ENCODE peak calls at places on chromosomes 5 and 9, in eight cellular contexts. One of them, this sample, is unnamed.

GRCh38 chr9:5688109-5688508 is 59.2 kb downstream of the RIC1 start:
- DNase-seq in hippocampal formation: no peak
- DNase-seq in HT1080: peak
- DNase-seq in HS-27A: no peak
- DNase-seq in sciatic nerve: no peak
- DNase-seq in kidney glomerular epithelial cell: peak
- DNase-seq in myocyte: peak
- DNase-seq in activated CD4-positive, alpha-beta T cell treated with anti-CD3 and anti-CD28 coated beads for 24 hours: no peak
- DNase-seq in this sample: peak

GRCh38 chr9:33372900-33373299 is 29.5 kb downstream of the AQP7 start:
- DNase-seq in hippocampal formation: no peak
- DNase-seq in HT1080: no peak
- DNase-seq in HS-27A: no peak
- DNase-seq in sciatic nerve: no peak
- DNase-seq in kidney glomerular epithelial cell: no peak
- DNase-seq in myocyte: no peak
- DNase-seq in activated CD4-positive, alpha-beta T cell treated with anti-CD3 and anti-CD28 coated beads for 24 hours: no peak
- DNase-seq in this sample: no peak

GRCh38 chr9:5263568-5264218 is 32.5 kb downstream of the INSL4 start:
- DNase-seq in hippocampal formation: no peak
- DNase-seq in HT1080: peak
- DNase-seq in HS-27A: no peak
- DNase-seq in sciatic nerve: no peak
- DNase-seq in kidney glomerular epithelial cell: no peak
- DNase-seq in myocyte: peak
- DNase-seq in activated CD4-positive, alpha-beta T cell treated with anti-CD3 and anti-CD28 coated beads for 24 hours: no peak
- DNase-seq in this sample: peak

GRCh38 chr5:80219381-80219780 is 36.5 kb downstream of the SERINC5 start:
- DNase-seq in hippocampal formation: no peak
- DNase-seq in HT1080: no peak
- DNase-seq in HS-27A: no peak
- DNase-seq in sciatic nerve: no peak
- DNase-seq in kidney glomerular epithelial cell: no peak
- DNase-seq in myocyte: no peak
- DNase-seq in activated CD4-positive, alpha-beta T cell treated with anti-CD3 and anti-CD28 coated beads for 24 hours: no peak
- DNase-seq in this sample: no peak

GRCh38 chr5:168951341-168951740 is 349.6 kb downstream of the SLIT3 start:
- DNase-seq in hippocampal formation: no peak
- DNase-seq in HT1080: no peak
- DNase-seq in HS-27A: no peak
- DNase-seq in sciatic nerve: no peak
- DNase-seq in kidney glomerular epithelial cell: no peak
- DNase-seq in myocyte: no peak
- DNase-seq in activated CD4-positive, alpha-beta T cell treated with anti-CD3 and anti-CD28 coated beads for 24 hours: no peak
- DNase-seq in this sample: no peak

GRCh38 chr9:36276840-36277239 is 18.6 kb upstream of the GNE start:
- DNase-seq in hippocampal formation: no peak
- DNase-seq in HT1080: peak
- DNase-seq in HS-27A: peak
- DNase-seq in sciatic nerve: no peak
- DNase-seq in kidney glomerular epithelial cell: peak
- DNase-seq in myocyte: peak
- DNase-seq in activated CD4-positive, alpha-beta T cell treated with anti-CD3 and anti-CD28 coated beads for 24 hours: no peak
- DNase-seq in this sample: peak

GRCh38 chr5:56111404-56111781 is 116.6 kb upstream of the IL6ST start:
- DNase-seq in hippocampal formation: no peak
- DNase-seq in HT1080: no peak
- DNase-seq in HS-27A: no peak
- DNase-seq in sciatic nerve: no peak
- DNase-seq in kidney glomerular epithelial cell: no peak
- DNase-seq in myocyte: no peak
- DNase-seq in activated CD4-positive, alpha-beta T cell treated with anti-CD3 and anti-CD28 coated beads for 24 hours: no peak
- DNase-seq in this sample: no peak

GRCh38 chr9:94967481-94967880 is 241.0 kb downstream of the AOPEP start:
- DNase-seq in hippocampal formation: no peak
- DNase-seq in HT1080: no peak
- DNase-seq in HS-27A: no peak
- DNase-seq in sciatic nerve: no peak
- DNase-seq in kidney glomerular epithelial cell: no peak
- DNase-seq in myocyte: no peak
- DNase-seq in activated CD4-positive, alpha-beta T cell treated with anti-CD3 and anti-CD28 coated beads for 24 hours: no peak
- DNase-seq in this sample: no peak

GRCh38 chr9:21754741-21755140 is 47.7 kb upstream of the MTAP start:
- DNase-seq in hippocampal formation: no peak
- DNase-seq in HT1080: no peak
- DNase-seq in HS-27A: no peak
- DNase-seq in sciatic nerve: no peak
- DNase-seq in kidney glomerular epithelial cell: no peak
- DNase-seq in myocyte: no peak
- DNase-seq in activated CD4-positive, alpha-beta T cell treated with anti-CD3 and anti-CD28 coated beads for 24 hours: no peak
- DNase-seq in this sample: no peak

This sample was measured in LHCN-M2.